ENCODE peak calls at places on chromosomes 13 and 19, in ten cellular contexts. B, F, R, Y, G, T, S, W, Z and V are unnamed samples.

GRCh38 chr19:2239771-2240770 is 3.4 kb downstream of the SF3A2 start:
- DNase-seq in T (no peak), Y (no peak), B (no peak), Z (no peak), F (no peak), S (peak; percentile 57), W (no peak), G (no peak), R (peak; percentile 47), V (no peak)

GRCh38 chr13:85254641-85255040 is 544.6 kb downstream of the SLITRK6 start:
- DNase-seq in G (no peak), F (no peak), S (no peak), W (no peak), B (no peak), Z (no peak), T (no peak), R (no peak), Y (no peak), V (no peak)

GRCh38 chr19:35513975-35514809 is 743 bp upstream of the DMKN start:
- DNase-seq in G (no peak), T (no peak), Z (no peak), Y (no peak), B (peak; percentile 12), S (peak; percentile 54), W (no peak), F (no peak), R (no peak), V (no peak)

GRCh38 chr13:97429681-97430081 is 4.3 kb upstream of the RAP2A start:
- DNase-seq in Z (no peak), G (no peak), Y (no peak), B (no peak), W (peak; percentile 34), F (no peak), S (peak; percentile 23), T (no peak), R (no peak), V (no peak)

GRCh38 chr13:46992383-46992952 is 95.6 kb upstream of the HTR2A start:
- DNase-seq in R (no peak), S (peak; percentile 46), B (peak; percentile 16), Z (no peak), G (no peak), W (no peak), T (peak; percentile 20), F (no peak), Y (no peak), V (no peak)

GRCh38 chr13:109357751-109358150 is 428.6 kb downstream of the IRS2 start:
- DNase-seq in B (no peak), F (no peak), Y (no peak), R (no peak), S (peak; percentile 23), W (no peak), G (no peak), T (no peak), Z (no peak), V (no peak)

GRCh38 chr13:44305845-44306244 is 67.8 kb upstream of the SERP2 start:
- DNase-seq in S (no peak), T (no peak), Y (no peak), Z (peak; percentile 16), B (no peak), R (no peak), G (no peak), F (no peak), W (no peak), V (no peak)

GRCh38 chr13:30877335-30877734 is 28.7 kb upstream of the MEDAG start:
- DNase-seq in R (no peak), G (no peak), W (no peak), Y (no peak), S (peak; percentile 77), T (no peak), B (no peak), F (no peak), Z (no peak), V (no peak)

GRCh38 chr19:10566658-10567410 is 1.0 kb upstream of the KRI1 start:
- DNase-seq in G (no peak), Y (no peak), B (no peak), Z (no peak), F (no peak), R (peak; percentile 83), T (no peak), S (no peak), W (no peak), V (no peak)

GRCh38 chr13:110506859-110507566 is 54.5 kb downstream of the RAB20 start:
- DNase-seq in S (peak; percentile 70), Z (no peak), T (peak; percentile 41), R (peak; percentile 92), F (no peak), G (no peak), Y (no peak), B (no peak), W (no peak), V (peak; percentile 90)

DNA sequence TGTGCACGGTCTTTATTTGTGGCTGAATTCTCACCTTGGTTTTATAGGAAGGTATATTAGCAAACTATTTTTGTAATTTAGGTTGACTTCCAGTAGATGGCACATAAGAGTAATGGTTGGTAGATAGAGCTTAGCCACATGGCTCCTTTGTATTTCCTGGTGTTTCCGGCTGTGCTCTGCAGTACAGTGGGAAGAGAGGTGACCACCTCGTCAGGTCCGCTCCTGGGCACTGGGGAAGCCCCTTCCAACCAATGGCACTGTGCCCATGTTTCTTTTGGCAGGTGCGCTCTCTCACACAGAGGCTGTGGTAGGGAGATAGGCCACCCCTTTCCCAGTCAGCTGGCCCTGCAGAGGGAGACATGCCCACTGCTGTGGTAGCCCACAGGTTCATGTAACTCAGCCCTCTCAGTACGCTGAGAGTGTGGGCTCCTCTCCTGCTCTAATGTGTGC is 74.3 kb upstream of the ATP12A start:
- DNase-seq in W (no peak), G (no peak), Z (no peak), B (peak; percentile 6), R (no peak), F (peak; percentile 17), S (peak; percentile 44), Y (no peak), T (no peak), V (no peak)
- TF ChIP-seq CTCF in W (peak; percentile 24), G (peak; percentile 53), Z (peak; percentile 62), B (peak; percentile 21), R (no peak), F (peak; percentile 28), S (peak; percentile 28), Y (no peak), T (no peak), V (peak; percentile 29)

DNA sequence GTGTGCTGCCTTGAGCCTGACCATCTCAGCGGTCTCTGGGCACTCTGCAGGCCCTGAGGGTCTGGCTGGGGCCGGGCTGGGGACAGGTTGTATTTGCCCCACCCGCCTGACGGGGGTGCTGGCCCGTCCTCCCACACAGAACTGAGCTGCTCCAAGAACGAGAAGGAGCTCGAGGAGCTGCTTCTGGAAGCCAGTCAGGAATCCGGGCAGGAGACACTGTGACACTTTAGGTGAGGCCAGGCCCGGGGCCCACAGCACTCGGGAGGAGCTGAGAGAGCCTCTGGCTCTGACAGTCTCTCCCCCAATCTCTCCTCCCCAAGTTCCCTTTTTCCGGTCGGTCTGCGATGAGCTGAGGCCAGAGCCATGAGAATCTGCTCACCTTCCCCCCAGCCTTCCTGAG is 14.5 kb downstream of the NKPD1 start:
- DNase-seq in Z (no peak), T (no peak), W (no peak), Y (no peak), B (no peak), F (no peak), S (no peak), R (peak; percentile 57), G (no peak), V (no peak)
- TF ChIP-seq CTCF in Z (no peak), T (no peak), W (no peak), Y (no peak), B (no peak), F (no peak), S (no peak), R (no peak), G (no peak), V (no peak)

DNA sequence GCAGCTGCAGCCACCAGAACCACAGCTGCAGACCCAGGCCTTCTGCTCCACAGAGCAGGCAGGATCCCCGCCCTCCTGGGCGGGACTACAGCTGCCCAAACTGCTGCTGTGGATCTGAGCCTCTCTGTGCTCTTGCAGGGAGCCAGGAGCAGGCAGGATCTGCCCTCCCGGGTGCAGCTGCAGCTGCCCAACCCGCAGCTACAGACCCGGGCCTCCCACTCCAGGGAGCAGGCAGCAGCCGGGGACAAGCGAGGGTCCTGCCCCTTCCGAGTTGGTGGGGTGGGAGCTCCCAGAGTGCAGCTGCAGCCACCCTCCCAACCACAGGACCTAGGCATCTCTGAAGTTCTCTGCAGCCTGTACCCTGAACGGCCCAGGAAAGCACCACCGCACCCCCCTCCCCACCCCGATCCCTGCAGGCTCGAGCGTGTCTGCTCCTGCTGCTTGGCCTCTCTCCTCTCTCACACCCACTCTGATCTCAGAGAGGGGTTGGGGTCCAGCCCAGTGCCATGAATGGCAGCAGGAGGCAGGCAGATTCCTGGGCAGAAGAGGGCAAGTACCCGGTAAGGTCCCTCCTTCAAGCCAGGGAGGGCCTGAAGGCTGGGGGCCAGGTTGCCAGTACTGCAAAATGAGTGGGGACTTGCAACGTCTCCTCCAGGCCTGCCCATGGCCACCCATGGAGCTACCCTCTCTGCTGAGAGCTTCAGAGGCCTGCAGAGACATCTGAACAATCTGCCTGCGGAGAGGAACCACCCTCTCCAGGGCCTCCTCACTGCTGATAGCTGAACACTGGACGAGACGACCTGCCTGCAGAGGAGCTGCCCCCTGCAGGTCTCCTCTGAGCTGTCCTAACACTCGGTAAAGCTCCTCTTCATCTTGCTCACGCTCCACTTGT is 16.4 kb upstream of the EMP3 start:
- DNase-seq in B (no peak), Y (no peak), G (no peak), S (peak; percentile 47), W (no peak), F (no peak), T (no peak), Z (no peak), R (peak; percentile 38), V (no peak)
- TF ChIP-seq CTCF in B (peak; percentile 22), Y (no peak), G (peak; percentile 63), S (peak; percentile 44), W (peak; percentile 49), F (no peak), T (no peak), Z (peak; percentile 42), R (no peak), V (no peak)

GRCh38 chr13:27508802-27509201 is 58.4 kb upstream of the MTIF3 start:
- DNase-seq in Y (no peak), T (no peak), S (no peak), W (no peak), R (no peak), B (no peak), G (no peak), Z (no peak), F (no peak), V (no peak)

GRCh38 chr13:27504126-27504525 is 53.8 kb upstream of the MTIF3 start:
- DNase-seq in S (no peak), W (no peak), Y (no peak), R (no peak), B (no peak), G (no peak), F (no peak), Z (no peak), T (no peak), V (no peak)

GRCh38 chr13:27504541-27504940 is 54.2 kb upstream of the MTIF3 start:
- DNase-seq in G (no peak), R (no peak), Y (no peak), T (no peak), W (no peak), S (no peak), B (no peak), F (no peak), Z (no peak), V (no peak)

GRCh38 chr13:27505792-27506191 is 55.4 kb upstream of the MTIF3 start:
- DNase-seq in S (no peak), B (no peak), W (no peak), Z (no peak), T (no peak), G (no peak), R (no peak), F (no peak), Y (no peak), V (no peak)

GRCh38 chr13:27510082-27510481 is 59.7 kb upstream of the MTIF3 start:
- DNase-seq in F (no peak), Y (no peak), G (no peak), T (no peak), R (no peak), W (no peak), S (no peak), Z (no peak), B (no peak), V (no peak)
- TF ChIP-seq CTCF in F (no peak), Y (no peak), G (no peak), T (no peak), R (no peak), W (no peak), S (no peak), Z (no peak), B (no peak), V (no peak)